ENCODE peak calls at places on chromosomes 4 and X, in six cellular contexts. One of them, this sample, is unnamed.

GRCh38 chrX:63658920-63659319 is 126.1 kb downstream of the ARHGEF9 start:
- DNase-seq in stomach: no peak
- DNase-seq in GM12892: no peak
- DNase-seq in suprapubic skin: no peak
- DNase-seq in upper lobe of left lung: no peak
- DNase-seq in K562: no peak
- DNase-seq in this sample: no peak

GRCh38 chr4:182144621-182145359 is 98.4 kb upstream of the TENM3 start:
- DNase-seq in stomach: no peak
- DNase-seq in GM12892: no peak
- DNase-seq in suprapubic skin: no peak
- DNase-seq in upper lobe of left lung: peak; percentile 86
- DNase-seq in K562: no peak
- DNase-seq in this sample: peak; percentile 26

GRCh38 chr4:155653052-155653451 is 13.6 kb upstream of the GUCY1A1 start:
- DNase-seq in stomach: no peak
- DNase-seq in GM12892: no peak
- DNase-seq in suprapubic skin: no peak
- DNase-seq in upper lobe of left lung: no peak
- DNase-seq in K562: no peak
- DNase-seq in this sample: no peak

GRCh38 chr4:33924239-33924638 is 2320.1 kb downstream of the ARAP2 start:
- DNase-seq in stomach: no peak
- DNase-seq in GM12892: no peak
- DNase-seq in suprapubic skin: no peak
- DNase-seq in upper lobe of left lung: no peak
- DNase-seq in K562: peak; percentile 7
- DNase-seq in this sample: no peak

GRCh38 chrX:134174859-134175258 is 62.1 kb upstream of the CCDC160 start:
- DNase-seq in stomach: no peak
- DNase-seq in GM12892: no peak
- DNase-seq in suprapubic skin: no peak
- DNase-seq in upper lobe of left lung: no peak
- DNase-seq in K562: no peak
- DNase-seq in this sample: no peak

GRCh38 chrX:103674531-103675454 is 11.7 kb downstream of the MORF4L2 start:
- DNase-seq in stomach: no peak
- DNase-seq in GM12892: no peak
- DNase-seq in suprapubic skin: no peak
- DNase-seq in upper lobe of left lung: no peak
- DNase-seq in K562: peak; percentile 10
- DNase-seq in this sample: no peak

GRCh38 chrX:134502686-134503085 is 42.7 kb downstream of the HPRT1 start:
- DNase-seq in stomach: no peak
- DNase-seq in GM12892: no peak
- DNase-seq in suprapubic skin: no peak
- DNase-seq in upper lobe of left lung: no peak
- DNase-seq in K562: no peak
- DNase-seq in this sample: no peak

GRCh38 chr4:74886490-74886889 is 46.4 kb upstream of the PARM1 start:
- DNase-seq in stomach: no peak
- DNase-seq in GM12892: no peak
- DNase-seq in suprapubic skin: no peak
- DNase-seq in upper lobe of left lung: no peak
- DNase-seq in K562: no peak
- DNase-seq in this sample: no peak

GRCh38 chr4:61301285-61301684 is 101.2 kb downstream of the ADGRL3 start:
- DNase-seq in stomach: no peak
- DNase-seq in GM12892: no peak
- DNase-seq in suprapubic skin: no peak
- DNase-seq in upper lobe of left lung: no peak
- DNase-seq in K562: no peak
- DNase-seq in this sample: no peak

GRCh38 chrX:101337776-101338271 is 10.7 kb downstream of the TIMM8A start:
- DNase-seq in stomach: no peak
- DNase-seq in GM12892: no peak
- DNase-seq in suprapubic skin: no peak
- DNase-seq in upper lobe of left lung: no peak
- DNase-seq in K562: no peak
- DNase-seq in this sample: no peak

GRCh38 chr4:82260632-82261031 is 113.2 kb downstream of the HNRNPD start:
- DNase-seq in stomach: no peak
- DNase-seq in GM12892: no peak
- DNase-seq in suprapubic skin: no peak
- DNase-seq in upper lobe of left lung: no peak
- DNase-seq in K562: no peak
- DNase-seq in this sample: no peak

GRCh38 chr4:173536808-173537429 is 6.9 kb upstream of the HAND2 start:
- DNase-seq in stomach: no peak
- DNase-seq in GM12892: no peak
- DNase-seq in suprapubic skin: no peak
- DNase-seq in upper lobe of left lung: no peak
- DNase-seq in K562: peak; percentile 22
- DNase-seq in this sample: no peak

GRCh38 chr4:44674471-44674870 is 3.7 kb upstream of the GUF1 start:
- DNase-seq in stomach: no peak
- DNase-seq in GM12892: no peak
- DNase-seq in suprapubic skin: no peak
- DNase-seq in upper lobe of left lung: no peak
- DNase-seq in K562: peak; percentile 23
- DNase-seq in this sample: no peak

GRCh38 chr4:140947507-140947906 is 185.8 kb downstream of the RNF150 start:
- DNase-seq in stomach: no peak
- DNase-seq in GM12892: no peak
- DNase-seq in suprapubic skin: no peak
- DNase-seq in upper lobe of left lung: peak; percentile 43
- DNase-seq in K562: no peak
- DNase-seq in this sample: no peak

GRCh38 chrX:40171513-40172168 is 73.9 kb upstream of the BCOR start:
- DNase-seq in stomach: no peak
- DNase-seq in GM12892: no peak
- DNase-seq in suprapubic skin: no peak
- DNase-seq in upper lobe of left lung: peak; percentile 87
- DNase-seq in K562: peak; percentile 45
- DNase-seq in this sample: no peak

GRCh38 chr4:107791902-107792301 is 32.8 kb upstream of the SGMS2 start:
- DNase-seq in stomach: no peak
- DNase-seq in GM12892: no peak
- DNase-seq in suprapubic skin: no peak
- DNase-seq in upper lobe of left lung: no peak
- DNase-seq in K562: no peak
- DNase-seq in this sample: no peak

DNA sequence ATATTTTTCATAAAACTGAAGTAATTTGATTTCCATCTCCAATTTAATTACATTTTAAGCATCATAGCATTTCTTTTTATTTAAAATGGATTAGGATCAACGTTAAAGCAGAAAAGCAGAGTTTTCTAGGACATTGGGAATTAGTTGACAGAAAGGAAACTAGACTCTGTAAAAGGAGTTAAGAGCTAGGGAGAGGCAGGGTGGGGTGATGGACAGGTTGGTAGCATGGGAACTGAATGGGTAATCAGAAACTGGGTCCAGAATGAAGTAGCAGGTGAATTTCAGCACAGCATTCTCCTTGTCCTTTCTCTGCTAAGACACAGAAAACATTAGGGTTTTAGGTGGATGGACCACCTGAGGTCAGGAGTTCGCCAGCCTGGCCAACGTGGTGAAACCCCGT is 97.6 kb downstream of the ANAPC4 start:
- DNase-seq in stomach: no peak
- DNase-seq in GM12892: no peak
- DNase-seq in suprapubic skin: no peak
- DNase-seq in upper lobe of left lung: no peak
- DNase-seq in K562: no peak
- DNase-seq in this sample: no peak
- TF ChIP-seq POLR2AphosphoS5 in stomach: no peak
- TF ChIP-seq POLR2AphosphoS5 in GM12892: no peak
- TF ChIP-seq POLR2AphosphoS5 in suprapubic skin: no peak
- TF ChIP-seq POLR2AphosphoS5 in upper lobe of left lung: no peak
- TF ChIP-seq POLR2AphosphoS5 in K562: no peak
- TF ChIP-seq POLR2AphosphoS5 in this sample: no peak

GRCh38 chrX:71118032-71118984 is at the start of gene MED12:
- DNase-seq in stomach: peak; percentile 80
- DNase-seq in GM12892: peak; percentile 66
- DNase-seq in suprapubic skin: peak; percentile 86
- DNase-seq in upper lobe of left lung: peak; percentile 94
- DNase-seq in K562: peak; percentile 86
- DNase-seq in this sample: peak; percentile 68
- TF ChIP-seq POLR2A in stomach: no peak
- TF ChIP-seq POLR2A in GM12892: peak; percentile 61
- TF ChIP-seq POLR2A in suprapubic skin: no peak
- TF ChIP-seq POLR2A in upper lobe of left lung: no peak
- TF ChIP-seq POLR2A in K562: peak; percentile 75
- TF ChIP-seq POLR2A in this sample: peak; percentile 81

GRCh38 chrX:15781964-15782711 is 8.1 kb upstream of the ZRSR2 start:
- DNase-seq in stomach: no peak
- DNase-seq in GM12892: peak; percentile 36
- DNase-seq in suprapubic skin: no peak
- DNase-seq in upper lobe of left lung: no peak
- DNase-seq in K562: no peak
- DNase-seq in this sample: no peak
- TF ChIP-seq POLR2AphosphoS5 in stomach: no peak
- TF ChIP-seq POLR2AphosphoS5 in GM12892: no peak
- TF ChIP-seq POLR2AphosphoS5 in suprapubic skin: no peak
- TF ChIP-seq POLR2AphosphoS5 in upper lobe of left lung: no peak
- TF ChIP-seq POLR2AphosphoS5 in K562: no peak
- TF ChIP-seq POLR2AphosphoS5 in this sample: no peak

GRCh38 chr4:17576932-17577659 is at the start of gene LAP3:
- DNase-seq in stomach: peak; percentile 99
- DNase-seq in GM12892: peak; percentile 83
- DNase-seq in suprapubic skin: peak; percentile 99
- DNase-seq in upper lobe of left lung: peak; percentile 100
- DNase-seq in K562: peak; percentile 95
- DNase-seq in this sample: peak; percentile 83
- TF ChIP-seq POLR2A in stomach: peak; percentile 41
- TF ChIP-seq POLR2A in GM12892: peak; percentile 99
- TF ChIP-seq POLR2A in suprapubic skin: peak; percentile 93
- TF ChIP-seq POLR2A in upper lobe of left lung: no peak
- TF ChIP-seq POLR2A in K562: peak; percentile 87
- TF ChIP-seq POLR2A in this sample: peak; percentile 98

GRCh38 chr4:24472514-24473308 is 111.6 kb downstream of the DHX15 start:
- DNase-seq in stomach: peak; percentile 76
- DNase-seq in GM12892: peak; percentile 57
- DNase-seq in suprapubic skin: peak; percentile 83
- DNase-seq in upper lobe of left lung: peak; percentile 95
- DNase-seq in K562: peak; percentile 74
- DNase-seq in this sample: peak; percentile 68
- TF ChIP-seq POLR2AphosphoS5 in stomach: peak; percentile 32
- TF ChIP-seq POLR2AphosphoS5 in GM12892: no peak
- TF ChIP-seq POLR2AphosphoS5 in suprapubic skin: no peak
- TF ChIP-seq POLR2AphosphoS5 in upper lobe of left lung: no peak
- TF ChIP-seq POLR2AphosphoS5 in K562: no peak
- TF ChIP-seq POLR2AphosphoS5 in this sample: no peak

GRCh38 chrX:13046035-13046851 is 1.8 kb upstream of the FAM9C start:
- DNase-seq in stomach: no peak
- DNase-seq in GM12892: no peak
- DNase-seq in suprapubic skin: no peak
- DNase-seq in upper lobe of left lung: no peak
- DNase-seq in K562: no peak
- DNase-seq in this sample: no peak

GRCh38 chrX:13050151-13050550 is 5.7 kb upstream of the FAM9C start:
- DNase-seq in stomach: no peak
- DNase-seq in GM12892: no peak
- DNase-seq in suprapubic skin: no peak
- DNase-seq in upper lobe of left lung: no peak
- DNase-seq in K562: no peak
- DNase-seq in this sample: no peak

GRCh38 chrX:13044441-13044840 is at the start of gene FAM9C:
- DNase-seq in stomach: no peak
- DNase-seq in GM12892: no peak
- DNase-seq in suprapubic skin: no peak
- DNase-seq in upper lobe of left lung: peak; percentile 29
- DNase-seq in K562: no peak
- DNase-seq in this sample: no peak

GRCh38 chrX:13048265-13048664 is 3.8 kb upstream of the FAM9C start:
- DNase-seq in stomach: no peak
- DNase-seq in GM12892: no peak
- DNase-seq in suprapubic skin: no peak
- DNase-seq in upper lobe of left lung: no peak
- DNase-seq in K562: no peak
- DNase-seq in this sample: no peak

DNA sequence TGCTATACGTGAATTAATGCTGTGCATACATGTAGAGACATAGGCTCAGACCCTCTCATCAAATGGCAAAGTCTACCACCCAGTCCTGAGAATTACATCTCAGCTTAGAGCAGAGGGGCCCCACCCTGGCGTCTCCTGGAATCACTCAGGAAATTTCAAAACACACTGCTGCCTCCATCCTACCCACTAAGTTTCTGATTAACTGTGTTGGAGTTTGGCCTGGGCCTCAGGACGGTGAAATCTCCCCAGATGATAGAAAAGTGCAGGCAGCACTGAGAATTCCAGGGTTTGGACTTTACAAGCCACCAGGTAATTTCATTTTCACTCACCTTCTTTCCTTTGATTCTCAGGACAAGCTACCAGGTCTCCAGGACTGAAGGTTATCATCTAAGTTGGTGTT is 3.3 kb upstream of the FAM9C start:
- DNase-seq in stomach: no peak
- DNase-seq in GM12892: no peak
- DNase-seq in suprapubic skin: no peak
- DNase-seq in upper lobe of left lung: no peak
- DNase-seq in K562: no peak
- DNase-seq in this sample: no peak
- TF ChIP-seq POLR2A in stomach: no peak
- TF ChIP-seq POLR2A in GM12892: no peak
- TF ChIP-seq POLR2A in suprapubic skin: no peak
- TF ChIP-seq POLR2A in upper lobe of left lung: no peak
- TF ChIP-seq POLR2A in K562: no peak
- TF ChIP-seq POLR2A in this sample: no peak

GRCh38 chr4:187478292-187479205 is 517.0 kb upstream of the ZFP42 start:
- DNase-seq in stomach: no peak
- DNase-seq in GM12892: no peak
- DNase-seq in suprapubic skin: no peak
- DNase-seq in upper lobe of left lung: no peak
- DNase-seq in K562: no peak
- DNase-seq in this sample: no peak

GRCh38 chr4:187480146-187481145 is 515.1 kb upstream of the ZFP42 start:
- DNase-seq in stomach: no peak
- DNase-seq in GM12892: no peak
- DNase-seq in suprapubic skin: no peak
- DNase-seq in upper lobe of left lung: no peak
- DNase-seq in K562: no peak
- DNase-seq in this sample: no peak

GRCh38 chr4:187475901-187476300 is 519.7 kb upstream of the ZFP42 start:
- DNase-seq in stomach: no peak
- DNase-seq in GM12892: no peak
- DNase-seq in suprapubic skin: no peak
- DNase-seq in upper lobe of left lung: no peak
- DNase-seq in K562: no peak
- DNase-seq in this sample: no peak

GRCh38 chr4:187474238-187474637 is 521.3 kb upstream of the ZFP42 start:
- DNase-seq in stomach: no peak
- DNase-seq in GM12892: no peak
- DNase-seq in suprapubic skin: no peak
- DNase-seq in upper lobe of left lung: no peak
- DNase-seq in K562: no peak
- DNase-seq in this sample: no peak

DNA sequence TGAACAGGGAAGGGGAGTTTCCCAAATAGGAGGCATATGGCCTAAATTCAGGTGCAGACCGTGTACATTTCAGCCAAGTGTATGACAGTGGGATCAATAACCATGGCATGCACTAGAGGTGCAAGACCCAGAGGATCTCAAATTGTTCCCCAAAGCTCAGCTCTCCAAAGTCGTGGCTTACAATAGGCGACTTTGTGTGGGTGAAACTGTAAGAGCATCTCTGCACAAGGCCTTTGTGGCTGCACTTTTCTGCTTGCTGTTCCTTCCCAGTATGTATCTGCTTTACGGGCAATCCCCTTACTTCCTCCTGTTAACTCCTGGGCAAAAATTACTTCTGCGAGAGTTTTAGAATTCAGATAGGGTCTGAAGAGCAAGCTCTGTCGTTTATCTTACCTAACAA is 518.3 kb upstream of the ZFP42 start:
- DNase-seq in stomach: no peak
- DNase-seq in GM12892: no peak
- DNase-seq in suprapubic skin: no peak
- DNase-seq in upper lobe of left lung: no peak
- DNase-seq in K562: no peak
- DNase-seq in this sample: no peak
- TF ChIP-seq POLR2AphosphoS5 in stomach: no peak
- TF ChIP-seq POLR2AphosphoS5 in GM12892: no peak
- TF ChIP-seq POLR2AphosphoS5 in suprapubic skin: no peak
- TF ChIP-seq POLR2AphosphoS5 in upper lobe of left lung: no peak
- TF ChIP-seq POLR2AphosphoS5 in K562: no peak
- TF ChIP-seq POLR2AphosphoS5 in this sample: no peak